ENCODE peak calls at places on chromosome 5, in four cellular contexts. N, M, A and P are unnamed samples. For H3K9me3 and H3K27me3, the result is how much of the 10 kb centered on the place peaks cover.

GRCh38 chr5:56801256-56801655 is 14.1 kb upstream of the MAP3K1 start:
- DNase-seq in N (no peak), M (no peak), A (no peak), P (no peak)

GRCh38 chr5:180825768-180826525 is 23.3 kb upstream of the MGAT1 start:
- DNase-seq in N (peak), M (no peak), A (peak), P (peak)

GRCh38 chr5:102792705-102793104 is 37.6 kb downstream of the PAM start:
- DNase-seq in N (no peak), M (no peak), A (no peak), P (no peak)

GRCh38 chr5:134140530-134141201 is 26.2 kb downstream of the TCF7 start:
- DNase-seq in N (peak), M (peak), A (peak), P (peak)

GRCh38 chr5:147490989-147491388 is 18.9 kb downstream of the DPYSL3 start:
- DNase-seq in N (no peak), M (no peak), A (no peak), P (no peak)

GRCh38 chr5:50320131-50320749 is 120.8 kb downstream of the EMB start:
- DNase-seq in N (no peak), M (no peak), A (no peak), P (no peak)

GRCh38 chr5:41649659-41650058 is 139.3 kb upstream of the PLCXD3 start:
- DNase-seq in N (no peak), M (no peak), A (no peak), P (no peak)

GRCh38 chr5:108726446-108727091 is 21.1 kb upstream of the FER start:
- DNase-seq in N (no peak), M (no peak), A (no peak), P (no peak)

GRCh38 chr5:127296321-127296720 is 5.7 kb downstream of the MEGF10 start:
- DNase-seq in N (no peak), M (no peak), A (no peak), P (no peak)

GRCh38 chr5:145680744-145681143 is 154.4 kb downstream of the PRELID2 start:
- DNase-seq in N (no peak), M (no peak), A (peak), P (no peak)

GRCh38 chr5:157066080-157066479 is 7.2 kb upstream of the HAVCR1 start:
- DNase-seq in N (no peak), M (no peak), A (no peak), P (no peak)

GRCh38 chr5:155546075-155546474 is 532.5 kb downstream of the KIF4B start:
- DNase-seq in N (no peak), M (no peak), A (no peak), P (no peak)

GRCh38 chr5:139445325-139446170 is 6.2 kb upstream of the DNAJC18 start:
- DNase-seq in N (peak), M (no peak), A (no peak), P (no peak)

GRCh38 chr5:150079655-150080461 is 6.5 kb downstream of the CSF1R start:
- DNase-seq in N (no peak), M (no peak), A (no peak), P (no peak)

GRCh38 chr5:45772402-45772801 is 76.2 kb upstream of the HCN1 start:
- DNase-seq in N (no peak), M (no peak), A (no peak), P (no peak)
- H3K9me3 ChIP-seq in N (under half), M (under half), A (under half), P (under half)

DNA sequence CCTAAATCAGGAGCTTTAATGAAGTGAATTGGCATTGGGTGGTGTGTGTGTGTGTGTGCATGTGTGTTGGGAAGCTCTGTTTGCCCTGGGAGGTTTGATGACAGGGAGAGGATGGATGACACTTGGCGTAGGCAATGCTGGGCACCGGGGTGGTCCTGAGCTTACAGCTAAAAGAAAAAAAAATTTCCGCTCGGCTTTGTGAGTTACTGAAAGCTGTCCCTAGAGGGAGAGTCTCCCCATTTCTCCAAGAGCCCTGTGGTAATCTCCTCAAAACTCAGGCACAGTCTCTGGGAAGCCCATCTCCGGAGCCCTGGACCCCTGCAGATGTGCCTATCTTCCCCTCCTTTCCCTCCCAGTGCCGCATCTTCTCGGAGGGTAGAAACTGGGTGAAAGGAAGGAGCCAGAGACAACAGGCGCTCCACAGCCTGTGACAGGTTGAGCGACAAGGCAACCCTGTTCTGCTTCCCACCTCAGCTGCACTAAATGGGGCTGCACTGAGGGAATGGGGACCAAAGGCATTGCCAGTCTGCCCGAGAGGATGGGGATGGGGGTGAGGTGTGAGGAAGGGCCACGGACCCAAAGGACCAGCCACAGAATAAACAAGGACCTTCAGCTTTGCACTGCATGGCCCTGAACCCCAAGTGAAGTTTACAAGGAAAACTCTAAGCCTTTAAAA is 35.8 kb upstream of the TIFAB start:
- DNase-seq in N (no peak), M (no peak), A (no peak), P (no peak)
- H3K27ac ChIP-seq in N (no peak), M (no peak), A (no peak), P (no peak)

DNA sequence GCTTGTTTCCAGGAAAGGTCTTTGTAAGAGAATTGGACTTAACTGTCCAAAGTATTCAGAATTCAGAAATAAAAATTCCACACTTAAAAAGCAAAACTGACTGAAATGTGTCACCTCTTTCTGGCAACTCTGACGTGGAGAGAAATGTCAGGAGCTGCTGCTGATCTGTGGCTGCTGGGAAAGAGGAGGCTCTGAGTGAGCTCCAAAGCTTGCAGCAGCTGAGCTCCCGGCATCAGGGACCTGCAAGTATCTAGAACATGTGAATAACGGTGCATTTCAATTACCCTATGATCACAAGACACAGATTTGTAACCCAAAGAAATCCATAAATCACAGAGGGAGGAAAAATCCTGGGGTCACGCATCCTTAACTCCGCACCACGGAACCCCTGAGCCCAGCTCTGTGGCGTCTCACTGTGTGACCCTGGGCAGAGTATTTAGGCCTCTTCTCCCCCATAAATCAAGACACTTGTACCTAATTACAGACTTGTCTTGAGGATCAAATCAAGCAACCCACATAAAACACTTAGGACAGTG is 139.8 kb downstream of the IRX2 start:
- DNase-seq in N (no peak), M (no peak), A (no peak), P (no peak)
- H3K27me3 ChIP-seq in N (under half), M (under half), A (under half), P (under half)

DNA sequence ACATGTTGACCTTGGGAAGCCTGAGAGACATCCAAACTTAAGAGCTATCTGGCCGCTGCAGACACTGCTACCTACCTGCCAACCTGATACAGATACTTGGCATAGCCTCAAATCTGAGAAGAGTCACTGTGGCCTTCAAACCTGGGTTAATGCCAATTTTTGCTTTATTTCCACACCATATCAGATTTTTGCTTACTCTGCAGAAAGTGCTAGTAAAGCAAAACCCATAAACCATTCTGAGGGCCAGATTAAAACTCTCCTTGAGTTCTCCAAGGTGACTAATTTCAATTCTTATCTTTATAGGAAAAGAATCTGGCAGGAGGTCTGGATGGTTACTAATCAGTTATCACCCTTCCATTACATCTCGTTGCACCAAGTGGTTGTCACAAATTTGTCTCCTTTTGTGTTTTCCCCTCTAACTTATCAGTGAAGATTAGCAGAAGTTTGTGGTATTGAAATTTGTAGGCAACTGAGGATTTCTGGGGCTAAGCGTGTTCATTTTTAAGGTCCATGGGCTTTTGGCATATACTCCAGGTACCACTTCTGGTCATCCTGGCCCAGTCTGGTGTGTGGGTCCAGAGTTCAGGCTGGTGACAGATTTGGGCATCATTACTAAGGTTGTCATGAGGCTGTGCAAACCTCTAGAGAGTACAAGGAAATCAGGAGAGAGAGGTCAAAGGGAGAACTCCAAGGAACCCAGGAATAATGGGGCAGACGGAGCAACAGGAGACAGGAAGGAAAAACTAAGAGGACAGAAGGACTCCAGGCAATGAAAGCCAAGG is 177.9 kb downstream of the TSSK1B start:
- DNase-seq in N (no peak), M (no peak), A (no peak), P (no peak)
- H3K9me3 ChIP-seq in N (under half), M (under half), A (under half), P (under half)